ENCODE peak calls at places on chromosome 6, in four cellular contexts. L is natural killer cell; K is PC-9; E is CD8-positive, alpha-beta T cell. C is an unnamed sample.

GRCh38 chr6:14037402-14038277 is 79.9 kb upstream of the CD83 start:
- DNase-seq in E (no peak), L (no peak), K (no peak), C (no peak)

GRCh38 chr6:40809627-40810026 is 222.5 kb upstream of the LRFN2 start:
- DNase-seq in L (no peak), K (no peak), E (no peak), C (no peak)

GRCh38 chr6:82363368-82364086 is at the start of gene TPBG:
- DNase-seq in E (no peak), K (peak; percentile 71), L (no peak), C (peak; percentile 77)

GRCh38 chr6:149701699-149702098 is 16.2 kb downstream of the LATS1 start:
- DNase-seq in E (no peak), L (no peak), K (no peak), C (no peak)

GRCh38 chr6:130969807-130970491 is 93.1 kb downstream of the EPB41L2 start:
- DNase-seq in E (no peak), K (no peak), L (no peak), C (no peak)

GRCh38 chr6:49787176-49787575 is at the start of gene PGK2:
- DNase-seq in K (peak; percentile 14), E (no peak), L (no peak), C (no peak)

GRCh38 chr6:111533087-111533784 is 50.2 kb upstream of the REV3L start:
- DNase-seq in E (no peak), L (no peak), K (no peak), C (no peak)

GRCh38 chr6:31386977-31387376 is 16.4 kb upstream of the MICA start:
- DNase-seq in K (no peak), L (no peak), E (no peak), C (no peak)

GRCh38 chr6:40444307-40444706 is 142.9 kb downstream of the LRFN2 start:
- DNase-seq in L (no peak), E (no peak), K (no peak), C (no peak)

GRCh38 chr6:124393536-124393935 is 568.7 kb upstream of the RNF217 start:
- DNase-seq in E (no peak), L (no peak), K (no peak), C (no peak)

GRCh38 chr6:170260686-170261085 is 30.2 kb downstream of the DLL1 start:
- DNase-seq in E (no peak), K (no peak), L (no peak), C (no peak)

GRCh38 chr6:168301648-168302398 is 17.8 kb downstream of the DACT2 start:
- DNase-seq in K (no peak), L (no peak), E (no peak), C (peak; percentile 53)

GRCh38 chr6:27188206-27188884 is 59.2 kb upstream of the PRSS16 start:
- DNase-seq in L (peak; percentile 41), K (peak; percentile 60), E (no peak), C (peak; percentile 65)

GRCh38 chr6:121042766-121043165 is 291.5 kb downstream of the TBC1D32 start:
- DNase-seq in E (no peak), K (no peak), L (no peak), C (no peak)

GRCh38 chr6:151869345-151869744 is 61.9 kb downstream of the ESR1 start:
- DNase-seq in K (no peak), E (no peak), L (no peak), C (no peak)

GRCh38 chr6:44653761-44654218 is 266.3 kb downstream of the CDC5L start:
- DNase-seq in L (no peak), K (no peak), E (no peak), C (no peak)

GRCh38 chr6:168414696-168415095 is 26.3 kb upstream of the SMOC2 start:
- DNase-seq in K (no peak), E (no peak), L (no peak), C (no peak)

GRCh38 chr6:45450132-45450531 is 72.4 kb upstream of the SUPT3H start:
- DNase-seq in L (no peak), K (no peak), E (no peak), C (no peak)

GRCh38 chr6:1524040-1524480 is 85.7 kb upstream of the FOXC1 start:
- DNase-seq in E (peak; percentile 73), K (peak; percentile 71), L (peak; percentile 74), C (peak; percentile 82)

GRCh38 chr6:53513519-53513966 is 31.4 kb downstream of the GCLC start:
- DNase-seq in L (no peak), E (no peak), K (no peak), C (no peak)
- TF ChIP-seq CTCF in L (no peak), E (no peak), K (no peak), C (no peak)

DNA sequence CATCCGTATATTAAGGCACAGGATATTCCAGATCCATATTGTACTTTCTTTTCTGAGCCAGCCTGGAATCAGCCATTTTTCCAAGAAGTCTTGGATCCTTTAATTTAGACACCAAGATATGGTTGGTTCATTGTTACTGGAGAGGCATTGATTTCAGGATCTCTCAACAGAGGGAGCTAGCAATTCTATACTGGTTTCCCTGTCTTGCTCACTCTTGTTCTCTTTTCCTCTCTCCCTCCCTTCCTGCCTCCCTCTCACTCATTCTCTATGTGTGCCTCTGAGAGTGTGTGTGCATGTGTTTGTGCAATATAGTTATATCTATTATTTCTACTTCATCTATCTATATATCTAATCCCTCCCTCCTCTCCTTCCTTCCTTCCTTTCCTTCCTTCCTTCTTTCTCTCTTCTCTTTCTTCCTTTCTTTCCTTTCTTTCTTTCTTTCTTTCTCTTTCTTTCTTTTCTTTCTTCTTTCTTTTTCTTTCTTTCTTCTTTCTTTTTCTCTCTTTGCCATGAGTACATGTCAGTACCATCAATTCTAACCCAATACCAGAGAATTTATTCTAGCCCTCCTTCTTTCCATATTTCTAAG is 299.1 kb downstream of the EPHA7 start:
- DNase-seq in L (no peak), E (no peak), K (no peak), C (no peak)
- TF ChIP-seq CTCF in L (no peak), E (no peak), K (no peak), C (no peak)

GRCh38 chr6:6560909-6561308 is 27.6 kb upstream of the LY86 start:
- DNase-seq in E (no peak), L (no peak), K (no peak), C (no peak)
- TF ChIP-seq CTCF in E (no peak), L (no peak), K (no peak), C (no peak)

GRCh38 chr6:114366899-114367298 is 24.1 kb upstream of the HS3ST5 start:
- DNase-seq in E (no peak), L (no peak), K (no peak), C (no peak)
- TF ChIP-seq CTCF in E (no peak), L (no peak), K (no peak), C (no peak)

DNA sequence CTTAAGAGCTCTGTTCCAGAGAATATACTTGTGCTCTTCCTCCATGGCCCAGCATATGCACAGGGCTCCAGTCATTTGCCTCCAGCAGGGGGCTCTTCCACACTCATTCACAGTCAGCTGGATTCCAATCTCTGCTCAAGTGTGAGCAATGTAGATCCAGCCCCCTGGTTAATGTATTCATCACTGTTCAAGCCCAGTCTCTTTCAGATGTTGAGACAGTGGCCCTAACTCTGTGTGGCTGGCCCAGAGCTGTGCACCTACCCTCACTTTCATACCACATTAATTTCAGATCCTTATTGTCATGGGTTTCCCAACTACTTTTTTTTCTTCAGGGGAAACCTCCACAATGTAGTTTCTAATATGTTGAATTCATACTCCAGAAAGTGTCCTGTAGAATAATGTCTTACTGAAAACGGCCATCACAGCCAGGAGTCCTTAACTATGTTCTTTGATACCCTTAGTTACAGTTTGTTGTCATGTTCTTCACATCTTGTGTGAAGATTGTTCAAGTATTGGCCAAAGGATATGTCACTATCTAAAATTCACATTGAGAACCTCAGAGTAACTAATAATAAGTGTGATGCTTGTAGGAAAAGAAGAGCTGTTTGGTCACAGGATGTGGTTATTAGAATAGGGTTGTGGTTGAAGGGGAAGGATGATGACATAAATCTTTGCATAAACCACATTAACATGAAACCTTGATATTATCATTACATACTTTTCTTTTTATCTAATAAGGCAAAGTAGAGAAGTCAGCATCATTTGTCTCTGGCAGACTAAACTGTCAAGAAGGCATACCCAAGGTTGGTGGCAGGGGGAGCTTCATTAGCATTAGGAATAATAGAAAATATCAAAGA is 14.4 kb upstream of the HLA-DQA1 start:
- DNase-seq in E (peak; percentile 6), L (peak; percentile 37), K (peak; percentile 9), C (peak; percentile 59)
- TF ChIP-seq CTCF in E (peak; percentile 47), L (peak; percentile 36), K (peak; percentile 55), C (no peak)

GRCh38 chr6:29974901-29975560 is 32.7 kb downstream of the HLA-A start:
- DNase-seq in L (no peak), K (no peak), E (no peak), C (no peak)

GRCh38 chr6:29975561-29975907 is 33.2 kb downstream of the HLA-A start:
- DNase-seq in K (no peak), E (no peak), L (no peak), C (no peak)

GRCh38 chr6:29977425-29977727 is 35.0 kb downstream of the HLA-A start:
- DNase-seq in E (no peak), K (no peak), L (no peak), C (no peak)

GRCh38 chr6:29976253-29976587 is 33.9 kb downstream of the HLA-A start:
- DNase-seq in E (no peak), L (no peak), K (no peak), C (no peak)

GRCh38 chr6:29976588-29977424 is 34.5 kb downstream of the HLA-A start:
- DNase-seq in E (peak; percentile 40), L (peak; percentile 46), K (peak; percentile 70), C (peak; percentile 77)
- TF ChIP-seq CTCF in E (no peak), L (no peak), K (no peak), C (no peak)

DNA sequence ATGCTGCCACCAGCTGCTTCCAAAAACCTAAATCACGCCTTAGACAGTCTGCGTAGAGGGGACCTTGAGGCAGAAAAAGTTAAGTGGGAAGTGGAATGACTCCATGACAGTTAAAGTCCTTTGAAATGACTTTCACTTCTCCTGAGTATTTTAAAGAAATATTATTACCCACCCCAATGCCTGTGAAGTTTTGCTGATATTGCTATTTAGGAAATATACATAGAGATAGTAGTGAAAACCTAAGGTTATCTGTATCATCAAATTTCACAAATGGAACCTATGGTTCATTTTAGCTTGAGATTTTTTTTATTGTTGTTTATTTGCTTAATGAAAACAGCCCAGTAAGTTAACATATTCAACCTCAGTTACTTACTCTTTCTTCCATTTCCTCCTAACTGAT is 182.1 kb upstream of the FBXL4 start:
- DNase-seq in E (no peak), L (no peak), K (no peak), C (no peak)
- TF ChIP-seq CTCF in E (no peak), L (no peak), K (no peak), C (no peak)

DNA sequence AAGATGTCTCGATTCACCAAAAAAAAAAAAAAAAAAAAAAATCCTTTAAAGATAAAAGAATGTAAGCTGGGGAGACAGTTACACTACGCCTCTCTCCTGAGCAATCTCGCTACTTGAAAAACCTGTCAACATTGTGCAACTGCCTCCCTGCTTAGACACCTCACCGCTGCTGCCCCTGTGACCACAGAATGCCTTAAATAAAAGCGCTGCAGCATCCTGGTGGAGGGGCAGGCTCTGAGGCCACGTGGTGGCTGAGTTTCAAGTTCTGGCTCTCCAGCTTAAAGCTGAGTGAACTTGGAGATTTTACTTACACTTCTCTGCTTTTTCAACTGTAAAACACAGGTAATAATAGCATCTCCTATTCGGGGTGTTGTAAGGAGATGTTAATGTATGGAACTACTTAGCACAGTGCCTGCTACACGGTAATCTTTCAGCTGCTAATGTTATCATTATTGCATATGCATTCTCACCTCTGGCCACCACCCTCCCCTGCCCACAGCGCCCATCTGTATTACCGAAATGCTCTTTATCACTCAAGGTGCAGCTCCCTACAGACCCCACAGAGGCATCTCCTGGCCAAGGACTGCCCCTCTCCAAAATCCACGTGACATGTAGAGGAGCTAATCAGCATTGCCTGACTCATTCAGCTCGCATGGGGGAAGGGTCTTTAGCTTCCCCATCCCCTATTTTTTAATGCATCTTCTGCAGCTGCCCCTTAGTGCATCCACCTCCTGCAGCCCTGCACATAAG is 42.0 kb downstream of the SLC22A23 start:
- DNase-seq in K (peak; percentile 84), E (peak; percentile 8), L (no peak), C (no peak)
- TF ChIP-seq CTCF in K (no peak), E (no peak), L (no peak), C (no peak)

C was measured in Calu3.